ENCODE peak calls at places on chromosomes 3 and 15, in ten cellular contexts. N is fibroblast of mammary gland; M is AG10803; F is left lung; X is mucosa of descending colon; J is dorsolateral prefrontal cortex; T is endothelial cell; Z is left ventricle myocardium inferior; U is CD8-positive, alpha-beta T cell; H is PC-3. O is an unnamed sample.

GRCh38 chr15:51935466-51936118 is 36.0 kb downstream of the LEO1 start:
- DNase-seq in N (no peak), M (no peak), F (no peak), X (no peak), J (no peak), T (no peak), Z (no peak), U (no peak), H (no peak), O (no peak)

GRCh38 chr3:36943601-36944000 is 1.3 kb downstream of the TRANK1 start:
- DNase-seq in N (no peak), M (no peak), F (no peak), X (no peak), J (no peak), T (no peak), Z (no peak), U (no peak), H (no peak), O (no peak)

GRCh38 chr15:25619076-25619475 is 180.3 kb upstream of the UBE3A start:
- DNase-seq in N (no peak), M (no peak), F (no peak), X (no peak), J (no peak), T (no peak), Z (no peak), U (no peak), H (no peak), O (no peak)

GRCh38 chr3:66800941-66801545 is 197.1 kb upstream of the KBTBD8 start:
- DNase-seq in N (no peak), M (no peak), F (no peak), X (no peak), J (no peak), T (no peak), Z (no peak), U (no peak), H (peak; percentile 55), O (no peak)

GRCh38 chr15:41151451-41152005 is 35.4 kb upstream of the INO80 start:
- DNase-seq in N (no peak), M (no peak), F (no peak), X (no peak), J (no peak), T (no peak), Z (no peak), U (no peak), H (no peak), O (no peak)

GRCh38 chr15:66608159-66608558 is 42.4 kb upstream of the LCTL start:
- DNase-seq in N (no peak), M (no peak), F (no peak), X (no peak), J (no peak), T (no peak), Z (no peak), U (no peak), H (no peak), O (no peak)

GRCh38 chr3:146019508-146019907 is 141.5 kb downstream of the PLOD2 start:
- DNase-seq in N (no peak), M (no peak), F (no peak), X (no peak), J (no peak), T (no peak), Z (no peak), U (no peak), H (peak; percentile 73), O (no peak)

GRCh38 chr3:61564405-61565059 is 3.2 kb downstream of the PTPRG start:
- DNase-seq in N (peak; percentile 73), M (peak; percentile 68), F (peak; percentile 76), X (peak; percentile 88), J (peak; percentile 93), T (peak; percentile 93), Z (peak; percentile 88), U (no peak), H (no peak), O (no peak)

GRCh38 chr15:29785068-29785467 is 37.2 kb downstream of the TJP1 start:
- DNase-seq in N (no peak), M (no peak), F (no peak), X (no peak), J (no peak), T (no peak), Z (no peak), U (no peak), H (no peak), O (no peak)

GRCh38 chr3:24496529-24497482 is 2.2 kb upstream of the THRB start:
- DNase-seq in N (peak; percentile 84), M (peak; percentile 85), F (peak; percentile 66), X (peak; percentile 78), J (no peak), T (peak; percentile 74), Z (peak; percentile 78), U (no peak), H (peak; percentile 68), O (no peak)

GRCh38 chr3:41836360-41837134 is 125.4 kb downstream of the ULK4 start:
- DNase-seq in N (peak; percentile 7), M (no peak), F (peak; percentile 34), X (no peak), J (no peak), T (no peak), Z (no peak), U (no peak), H (peak; percentile 72), O (no peak)

DNA sequence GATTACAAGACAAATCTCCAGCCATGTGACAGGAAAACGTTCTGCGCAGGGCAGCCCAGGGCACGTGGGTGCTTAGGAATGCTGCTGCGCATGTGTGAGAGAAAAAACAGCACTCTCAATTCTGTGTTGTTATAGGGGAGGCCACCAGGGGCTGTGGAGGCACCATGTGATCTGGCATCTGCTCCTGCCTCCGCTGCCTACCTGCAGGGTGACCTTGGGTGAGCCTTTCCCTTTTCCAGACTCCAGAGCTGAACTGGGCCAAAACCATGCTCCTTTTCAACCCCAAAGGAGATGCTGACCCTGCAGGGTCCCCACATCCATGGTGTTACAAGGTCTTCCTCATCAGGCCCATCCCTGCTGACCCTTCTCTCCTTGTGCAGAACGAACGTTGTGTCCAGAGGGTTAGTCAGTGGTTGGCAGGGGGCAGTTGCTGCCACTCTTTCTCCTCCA is 81.5 kb upstream of the RASGRF1 start:
- DNase-seq in N (no peak), M (no peak), F (no peak), X (no peak), J (no peak), T (no peak), Z (no peak), U (no peak), H (no peak), O (no peak)
- TF ChIP-seq CTCF in N (no peak), M (no peak), F (no peak), X (no peak), J (no peak), T (no peak), Z (no peak), U (no peak), H (no peak), O (no peak)

DNA sequence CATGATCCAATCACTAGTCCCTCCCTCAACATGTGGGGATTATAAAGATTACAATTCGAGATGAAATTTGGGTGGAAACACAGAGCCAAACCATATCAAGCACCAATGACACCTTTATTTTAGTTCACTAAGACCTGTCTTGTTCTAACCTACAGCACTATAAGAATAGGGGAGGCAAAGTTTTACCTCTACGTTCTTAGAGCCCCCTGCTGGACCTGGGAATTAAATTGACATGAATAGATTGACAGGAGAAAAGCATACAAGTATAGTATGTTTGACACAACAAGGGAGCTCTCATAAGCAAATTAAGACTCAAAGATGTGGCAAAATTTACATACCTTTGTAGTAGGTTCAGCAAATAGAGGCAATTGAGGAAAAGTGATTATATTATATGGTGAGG is 974.4 kb upstream of the ALCAM start:
- DNase-seq in N (no peak), M (no peak), F (no peak), X (no peak), J (no peak), T (no peak), Z (no peak), U (no peak), H (no peak), O (no peak)
- TF ChIP-seq CTCF in N (no peak), M (no peak), F (no peak), X (no peak), J (no peak), T (no peak), Z (no peak), U (no peak), H (peak; percentile 18), O (no peak)

DNA sequence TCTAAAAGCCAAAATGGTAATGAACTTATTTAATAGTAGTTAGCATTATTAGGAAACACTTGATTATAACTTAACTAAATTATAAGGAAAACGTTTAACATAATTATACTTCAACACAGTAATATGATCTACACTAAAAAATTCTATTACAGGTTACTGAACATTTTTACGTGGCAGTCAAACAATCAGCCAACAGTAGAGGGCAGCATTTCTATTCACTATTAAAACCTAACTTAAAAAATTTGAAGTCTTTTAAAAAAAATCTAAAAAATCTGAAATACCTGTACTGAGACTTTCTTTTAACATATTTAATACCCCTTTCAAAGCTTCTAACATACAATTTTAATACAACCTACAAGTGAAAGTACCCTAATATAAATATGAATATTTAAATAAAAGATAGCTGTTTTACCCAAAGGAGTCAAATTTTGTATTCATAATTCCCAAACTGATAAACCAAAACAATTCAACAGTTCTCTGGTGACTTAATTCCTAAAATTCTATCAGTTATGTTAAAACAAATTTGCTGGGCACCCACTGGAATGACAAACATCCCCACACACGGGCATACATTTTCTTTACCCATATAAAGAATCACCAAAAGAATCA is 41.5 kb downstream of the DLG1 start:
- DNase-seq in N (peak; percentile 69), M (peak; percentile 61), F (no peak), X (no peak), J (peak; percentile 46), T (peak; percentile 24), Z (no peak), U (peak; percentile 9), H (peak; percentile 75), O (no peak)
- TF ChIP-seq CTCF in N (peak; percentile 70), M (peak; percentile 75), F (peak; percentile 50), X (peak; percentile 52), J (peak; percentile 76), T (peak; percentile 87), Z (peak; percentile 82), U (peak; percentile 88), H (peak; percentile 85), O (peak; percentile 68)

GRCh38 chr3:55868347-55868746 is 381.2 kb upstream of the WNT5A start:
- DNase-seq in N (no peak), M (no peak), F (no peak), X (no peak), J (no peak), T (no peak), Z (no peak), U (no peak), H (no peak), O (no peak)
- TF ChIP-seq CTCF in N (no peak), M (no peak), F (no peak), X (no peak), J (peak; percentile 11), T (no peak), Z (no peak), U (no peak), H (peak; percentile 38), O (no peak)

DNA sequence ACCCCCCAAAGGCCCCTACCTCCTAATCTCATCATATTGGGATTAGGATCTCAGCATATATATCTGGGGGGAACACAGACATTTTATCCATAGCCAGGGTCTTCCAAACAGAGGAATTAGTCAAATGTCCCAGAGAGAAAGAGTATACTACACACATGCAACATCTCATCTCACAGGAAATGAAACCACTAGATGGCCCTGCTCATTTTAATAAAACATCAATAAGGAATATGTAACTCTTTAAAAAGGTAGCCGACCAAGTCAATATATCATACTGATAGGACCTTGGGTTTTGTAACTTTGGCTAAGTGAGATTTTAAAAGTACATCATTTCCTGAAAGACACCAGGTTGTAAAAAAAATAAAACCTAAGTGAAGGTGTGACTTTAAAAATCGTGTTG is 45.6 kb upstream of the THSD4 start:
- DNase-seq in N (no peak), M (no peak), F (no peak), X (no peak), J (no peak), T (no peak), Z (no peak), U (no peak), H (peak; percentile 20), O (no peak)
- TF ChIP-seq CTCF in N (no peak), M (no peak), F (no peak), X (no peak), J (no peak), T (no peak), Z (no peak), U (no peak), H (peak; percentile 53), O (no peak)

O was measured in D721Med.